ENCODE peak calls at places on chromosomes 3 and 15, in four cellular contexts. K, E, D and L are unnamed samples.

GRCh38 chr3:105906834-105907233 is 38.0 kb upstream of the CBLB start:
- DNase-seq in E (no peak), K (no peak), D (no peak), L (no peak)

GRCh38 chr15:99409097-99409473 is 156.7 kb upstream of the MEF2A start:
- DNase-seq in D (peak), E (peak), K (peak), L (peak)

GRCh38 chr3:55828712-55829111 is 341.6 kb upstream of the WNT5A start:
- DNase-seq in E (no peak), D (no peak), K (no peak), L (peak)

GRCh38 chr15:100383302-100384107 is 41.7 kb upstream of the ADAMTS17 start:
- DNase-seq in E (peak), D (peak), K (peak), L (peak)

GRCh38 chr3:141094851-141095545 is 43.9 kb downstream of the SPSB4 start:
- DNase-seq in D (no peak), K (no peak), E (no peak), L (no peak)

GRCh38 chr15:101305820-101306255 is 10.8 kb upstream of the SNRPA1 start:
- DNase-seq in D (no peak), K (peak), E (peak), L (no peak)

GRCh38 chr15:39747326-39747725 is 35.3 kb downstream of the FSIP1 start:
- DNase-seq in D (no peak), E (no peak), K (no peak), L (no peak)

GRCh38 chr3:76011121-76011520 is 225.8 kb upstream of the ZNF717 start:
- DNase-seq in E (no peak), K (no peak), D (no peak), L (no peak)

GRCh38 chr3:146605106-146605505 is at the start of gene PLSCR5:
- DNase-seq in K (no peak), D (peak), E (no peak), L (no peak)

GRCh38 chr3:4943553-4943952 is 35.7 kb upstream of the BHLHE40 start:
- DNase-seq in K (no peak), E (no peak), D (peak), L (peak)

GRCh38 chr3:36944012-36944640 is 728 bp downstream of the TRANK1 start:
- DNase-seq in K (no peak), D (no peak), E (peak), L (peak)

GRCh38 chr15:33045066-33045810 is 149.3 kb downstream of the FMN1 start:
- DNase-seq in K (no peak), D (no peak), E (no peak), L (no peak)

GRCh38 chr3:112472676-112473075 is 26.6 kb downstream of the BTLA start:
- DNase-seq in K (no peak), D (no peak), E (no peak), L (no peak)

GRCh38 chr3:131083190-131083863 is 56.6 kb downstream of the NEK11 start:
- DNase-seq in E (peak), K (no peak), D (no peak), L (no peak)

GRCh38 chr3:72143322-72143721 is 358.4 kb upstream of the PROK2 start:
- DNase-seq in K (no peak), D (peak), E (no peak), L (no peak)

GRCh38 chr3:65107174-65107573 is 419.4 kb upstream of the ADAMTS9 start:
- DNase-seq in K (no peak), D (no peak), E (no peak), L (no peak)

GRCh38 chr3:69901802-69902201 is 97.7 kb upstream of the SAMMSON start:
- DNase-seq in D (no peak), E (no peak), K (no peak), L (no peak)

GRCh38 chr3:57952208-57952631 is 56.0 kb upstream of the FLNB start:
- DNase-seq in E (peak), D (peak), K (no peak), L (no peak)

GRCh38 chr3:133999891-134000685 is 29.6 kb downstream of the SLCO2A1 start:
- DNase-seq in K (no peak), E (no peak), D (no peak), L (no peak)

GRCh38 chr3:79543618-79544017 is 224.2 kb downstream of the ROBO1 start:
- DNase-seq in E (no peak), D (no peak), K (no peak), L (no peak)

GRCh38 chr15:31605467-31605931 is 278.9 kb downstream of the KLF13 start:
- DNase-seq in E (peak), D (no peak), K (peak), L (peak)

GRCh38 chr3:42149537-42150426 is 58.6 kb downstream of the TRAK1 start:
- DNase-seq in D (no peak), E (no peak), K (no peak), L (peak)

GRCh38 chr3:124051636-124052035 is 59.7 kb upstream of the ROPN1 start:
- DNase-seq in K (no peak), E (no peak), D (no peak), L (no peak)

GRCh38 chr3:73781536-73781935 is 156.8 kb upstream of the PDZRN3 start:
- DNase-seq in K (no peak), D (no peak), E (no peak), L (no peak)

GRCh38 chr3:19073341-19074105 is 74.8 kb upstream of the KCNH8 start:
- DNase-seq in E (no peak), K (no peak), D (no peak), L (no peak)

GRCh38 chr3:35640736-35641135 is 1.4 kb downstream of the ARPP21 start:
- DNase-seq in E (no peak), K (no peak), D (no peak), L (no peak)

GRCh38 chr15:28123408-28124023 is 24.4 kb upstream of the OCA2 start:
- DNase-seq in K (peak), E (peak), D (peak), L (peak)

GRCh38 chr15:47439870-47440155 is 277.5 kb upstream of the SEMA6D start:
- DNase-seq in E (no peak), K (no peak), D (no peak), L (no peak)

GRCh38 chr3:154794383-154794782 is 285.7 kb upstream of the MME start:
- DNase-seq in K (no peak), E (no peak), D (no peak), L (no peak)

GRCh38 chr15:92848852-92849598 is 51.1 kb upstream of the CHD2 start:
- DNase-seq in E (no peak), D (no peak), K (no peak), L (no peak)

GRCh38 chr3:122247825-122248185 is 64.3 kb downstream of the CASR start:
- DNase-seq in D (no peak), K (no peak), E (no peak), L (no peak)

GRCh38 chr15:58770519-58770856 is 614 bp upstream of the MINDY2 start:
- DNase-seq in E (no peak), K (no peak), D (no peak), L (peak)

GRCh38 chr3:152834354-152835310 is at the start of gene P2RY1:
- DNase-seq in K (peak), D (no peak), E (peak), L (no peak)
- TF ChIP-seq JUND in K (no peak), D (no peak), E (no peak), L (no peak)

DNA sequence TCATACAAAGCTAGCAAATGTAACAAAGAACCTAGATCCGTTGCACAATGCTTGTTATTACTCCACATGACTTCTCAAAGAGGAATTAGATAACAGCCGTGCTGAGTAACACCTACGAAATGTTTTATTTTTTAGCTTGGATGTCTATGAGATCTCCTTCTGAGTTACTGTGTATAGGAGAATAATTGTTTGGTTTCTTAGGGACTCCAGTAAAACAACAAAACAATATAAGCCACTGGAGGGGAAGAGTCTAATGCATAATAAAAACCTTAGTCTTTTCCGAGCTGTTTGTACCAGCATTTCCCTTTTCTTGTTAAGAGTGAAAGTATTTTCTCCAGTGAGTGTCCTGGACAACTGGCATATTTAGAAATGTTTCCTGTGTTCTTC is 15.6 kb downstream of the SNAP23 start:
- DNase-seq in K (no peak), E (no peak), D (no peak), L (no peak)
- TF ChIP-seq JUND in K (no peak), E (no peak), D (no peak), L (no peak)

GRCh38 chr3:194584435-194584776 is 48.8 kb downstream of the TMEM44 start:
- DNase-seq in E (no peak), D (no peak), K (no peak), L (no peak)

GRCh38 chr3:194587438-194587931 is 45.7 kb downstream of the TMEM44 start:
- DNase-seq in D (no peak), E (no peak), K (no peak), L (no peak)

GRCh38 chr3:194584866-194585265 is 48.4 kb downstream of the TMEM44 start:
- DNase-seq in D (no peak), E (no peak), K (no peak), L (no peak)

GRCh38 chr3:194586839-194587238 is 46.4 kb downstream of the TMEM44 start:
- DNase-seq in D (no peak), K (no peak), E (no peak), L (no peak)

DNA sequence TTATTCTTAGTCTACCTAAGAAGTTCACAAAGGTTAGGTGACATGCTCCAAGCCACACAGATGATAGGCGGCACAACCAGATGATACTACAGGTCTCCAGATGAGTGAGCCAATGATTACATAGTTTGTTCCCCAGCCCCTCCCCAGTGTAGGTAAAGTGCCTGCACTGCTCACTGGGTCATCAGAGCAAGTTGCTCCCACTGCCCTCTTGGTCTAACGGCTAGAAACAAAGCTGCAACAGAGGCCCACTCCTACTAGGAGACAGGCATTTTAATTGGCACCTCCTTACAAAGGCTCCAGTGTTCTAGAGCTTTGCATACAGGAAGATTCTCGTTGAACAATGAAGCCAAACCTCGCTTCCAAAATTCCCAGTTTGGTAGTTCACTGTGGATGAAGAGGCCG is 47.3 kb downstream of the TMEM44 start:
- DNase-seq in K (no peak), D (no peak), E (no peak), L (no peak)
- TF ChIP-seq JUND in K (no peak), D (no peak), E (no peak), L (no peak)

GRCh38 chr3:17133637-17134545 is 249.1 kb downstream of the PLCL2 start:
- DNase-seq in E (no peak), K (no peak), D (no peak), L (no peak)

GRCh38 chr3:17129550-17129949 is 244.8 kb downstream of the PLCL2 start:
- DNase-seq in D (no peak), K (no peak), E (no peak), L (no peak)

GRCh38 chr3:17132286-17133115 is 247.7 kb downstream of the PLCL2 start:
- DNase-seq in E (no peak), K (no peak), D (no peak), L (no peak)

GRCh38 chr3:17135696-17136095 is 250.9 kb downstream of the PLCL2 start:
- DNase-seq in D (no peak), E (no peak), K (no peak), L (no peak)

GRCh38 chr3:17130956-17131355 is 246.2 kb downstream of the PLCL2 start:
- DNase-seq in K (no peak), D (no peak), E (no peak), L (no peak)
- TF ChIP-seq JUND in K (no peak), D (no peak), E (no peak), L (no peak)